ENCODE peak calls at places on chromosomes 7 and 10, in ten cellular contexts. H is right lobe of liver, Y is neural progenitor cell, D is endothelial cell, L is cardiac fibroblast, W is left ventricle myocardium inferior, B is heart right ventricle, C is A549, X is nephron progenitor cell, J is glutamatergic neuron. F is an unnamed sample.

GRCh38 chr7:107857541-107857912 is 33.5 kb upstream of the DLD start:
- DNase-seq in J (no peak), B (no peak), L (peak), X (no peak), H (no peak), Y (no peak), C (no peak), D (no peak), W (no peak), F (peak)

GRCh38 chr7:100612730-100613446 is 548 bp downstream of the MOSPD3 start:
- DNase-seq in C (no peak), Y (peak), B (no peak), D (no peak), J (peak), L (no peak), H (no peak), W (no peak), X (peak), F (no peak)

GRCh38 chr7:151462306-151462779 is 22.4 kb upstream of the CRYGN start:
- DNase-seq in Y (no peak), H (no peak), B (no peak), C (no peak), J (no peak), X (no peak), D (no peak), W (no peak), L (no peak), F (no peak)

GRCh38 chr10:112374724-112375541 is 1.0 kb downstream of the ACSL5 start:
- DNase-seq in B (no peak), L (no peak), Y (no peak), C (no peak), W (no peak), D (no peak), X (peak), J (no peak), H (no peak), F (no peak)

GRCh38 chr10:93992400-93993030 is 1.2 kb upstream of the PLCE1 start:
- DNase-seq in C (peak), Y (peak), B (no peak), W (no peak), X (no peak), J (no peak), D (no peak), H (no peak), L (peak), F (peak)

GRCh38 chr7:92629779-92630178 is 39.6 kb upstream of the FAM133B start:
- DNase-seq in L (no peak), J (no peak), D (no peak), C (no peak), W (no peak), Y (no peak), H (no peak), X (no peak), B (no peak), F (no peak)

GRCh38 chr7:877312-878232 is 1.2 kb downstream of the GET4 start:
- DNase-seq in X (peak), C (no peak), Y (peak), J (peak), L (no peak), D (peak), B (peak), H (no peak), W (no peak), F (no peak)

GRCh38 chr10:8042032-8042863 is 12.2 kb upstream of the GATA3 start:
- DNase-seq in X (no peak), Y (peak), J (no peak), L (no peak), D (no peak), B (no peak), C (no peak), W (no peak), H (no peak), F (no peak)

GRCh38 chr10:2921956-2922680 is 145.2 kb upstream of the PFKP start:
- DNase-seq in X (no peak), C (peak), D (no peak), L (peak), Y (no peak), W (no peak), H (no peak), J (no peak), B (no peak), F (peak)

GRCh38 chr7:101238226-101239182 is 902 bp upstream of the CLDN15 start:
- DNase-seq in L (no peak), W (no peak), B (no peak), D (no peak), H (no peak), C (no peak), Y (no peak), X (no peak), J (no peak), F (peak)

GRCh38 chr10:8224591-8224990 is 170.1 kb downstream of the GATA3 start:
- DNase-seq in H (no peak), J (no peak), C (no peak), Y (no peak), B (no peak), D (no peak), X (no peak), L (no peak), W (no peak), F (no peak)

GRCh38 chr10:118669835-118670234 is 74.4 kb upstream of the PRLHR start:
- DNase-seq in X (no peak), H (no peak), Y (no peak), L (no peak), D (no peak), W (no peak), C (no peak), J (no peak), B (no peak), F (no peak)

GRCh38 chr7:76074972-76075370 is 27.1 kb downstream of the MDH2 start:
- DNase-seq in C (no peak), X (no peak), J (no peak), D (no peak), B (no peak), L (peak), W (no peak), Y (no peak), H (no peak), F (peak)

DNA sequence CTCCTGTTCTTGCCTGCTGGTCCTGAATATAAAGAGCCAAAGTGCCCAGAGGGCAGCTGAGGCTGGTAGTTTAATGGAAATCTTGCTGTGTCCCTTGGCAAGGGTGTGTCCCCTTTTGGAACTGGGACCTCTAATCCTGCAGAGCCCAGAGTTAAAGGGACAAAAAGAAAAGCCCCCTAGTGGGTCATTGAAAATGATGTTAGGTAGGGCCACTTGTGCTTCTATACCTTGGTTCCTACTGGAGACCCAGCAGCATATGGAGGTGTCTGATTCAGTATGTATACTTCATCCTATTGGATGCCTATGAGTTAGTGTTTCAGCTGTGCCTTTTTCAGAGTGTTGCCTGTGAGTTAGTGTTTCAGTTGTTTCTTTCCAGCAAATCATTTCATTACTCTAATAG is 30.5 kb downstream of the TFAM start:
- DNase-seq in L (no peak), B (no peak), Y (no peak), J (no peak), W (no peak), H (no peak), X (no peak), C (no peak), D (no peak), F (no peak)
- TF ChIP-seq CTCF in L (no peak), B (no peak), Y (no peak), J (no peak), W (no peak), H (no peak), X (no peak), C (no peak), D (no peak), F (no peak)

GRCh38 chr10:103660364-103661197 is 167.1 kb downstream of the NEURL1 start:
- DNase-seq in L (peak), C (no peak), W (peak), B (no peak), H (peak), J (no peak), Y (no peak), X (no peak), D (no peak), F (peak)
- TF ChIP-seq CTCF in L (peak), C (no peak), W (no peak), B (no peak), H (no peak), J (no peak), Y (no peak), X (no peak), D (no peak), F (peak)

GRCh38 chr10:13955426-13955825 is 368.7 kb downstream of the PRPF18 start:
- DNase-seq in C (no peak), L (no peak), H (no peak), X (no peak), Y (no peak), W (no peak), D (no peak), B (no peak), J (no peak), F (no peak)

GRCh38 chr10:13957856-13958255 is 371.1 kb downstream of the PRPF18 start:
- DNase-seq in X (no peak), J (no peak), C (no peak), H (no peak), W (no peak), Y (no peak), D (no peak), B (no peak), L (no peak), F (no peak)

GRCh38 chr10:13959443-13960359 is 371.0 kb downstream of the FRMD4A start:
- DNase-seq in D (no peak), C (no peak), J (no peak), Y (no peak), H (no peak), W (no peak), B (no peak), X (no peak), L (no peak), F (no peak)

GRCh38 chr10:13953371-13953770 is 366.6 kb downstream of the PRPF18 start:
- DNase-seq in B (no peak), Y (no peak), X (no peak), D (no peak), J (no peak), H (no peak), C (no peak), L (peak), W (no peak), F (peak)

DNA sequence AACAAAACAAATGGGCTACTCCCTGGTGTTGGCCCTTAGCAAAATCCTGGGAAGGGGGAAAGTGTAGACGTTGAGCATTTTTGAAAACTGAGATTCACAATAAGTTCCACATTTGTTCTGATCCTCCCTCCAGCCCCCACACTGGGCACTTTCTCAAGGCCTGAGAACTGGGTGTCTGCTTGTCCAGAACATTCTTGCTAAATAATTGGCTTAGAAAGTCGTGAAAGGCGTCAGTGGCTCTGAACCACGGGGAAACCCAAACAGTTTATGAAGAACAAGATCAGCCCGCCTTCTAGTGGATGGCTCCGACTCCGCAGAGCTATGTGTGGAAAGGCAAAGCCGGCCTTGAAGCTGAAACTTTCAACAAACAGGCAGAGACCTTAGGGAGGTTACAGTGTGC is 370.1 kb downstream of the PRPF18 start:
- DNase-seq in C (no peak), D (no peak), J (no peak), W (peak), X (no peak), B (peak), H (no peak), L (peak), Y (no peak), F (peak)
- TF ChIP-seq CTCF in C (no peak), D (no peak), J (no peak), W (peak), X (no peak), B (peak), H (peak), L (peak), Y (no peak), F (peak)

GRCh38 chr7:31171216-31171750 is 119.2 kb downstream of the ADCYAP1R1 start:
- DNase-seq in B (no peak), J (no peak), W (no peak), L (no peak), C (no peak), Y (no peak), D (no peak), X (no peak), H (no peak), F (no peak)

GRCh38 chr7:31172071-31172470 is 120.0 kb downstream of the ADCYAP1R1 start:
- DNase-seq in C (no peak), W (no peak), J (no peak), L (no peak), X (no peak), Y (no peak), D (no peak), H (no peak), B (no peak), F (no peak)

DNA sequence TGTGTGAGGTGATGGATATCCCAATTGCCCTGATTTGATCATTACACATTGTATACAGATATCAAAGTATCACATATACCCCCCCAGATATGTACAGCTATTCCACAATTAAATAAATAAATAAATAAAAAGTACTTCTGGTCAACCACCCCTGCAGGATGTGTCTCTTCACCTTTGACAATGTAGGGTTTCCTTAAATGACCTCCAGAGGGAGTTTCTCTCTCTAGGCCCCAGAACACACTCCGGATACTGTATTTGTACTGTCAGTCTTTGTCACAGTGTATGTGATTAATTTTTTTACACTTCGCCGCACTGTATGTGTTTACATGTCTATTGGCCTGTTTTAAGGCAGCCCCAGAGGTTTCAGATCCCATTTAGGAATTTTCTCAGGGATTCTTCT is 123.6 kb downstream of the ADCYAP1R1 start:
- DNase-seq in L (no peak), C (peak), B (no peak), D (no peak), H (no peak), J (no peak), Y (peak), X (no peak), W (no peak), F (no peak)
- TF ChIP-seq CTCF in L (no peak), C (peak), B (no peak), D (no peak), H (peak), J (peak), Y (peak), X (peak), W (no peak), F (no peak)

DNA sequence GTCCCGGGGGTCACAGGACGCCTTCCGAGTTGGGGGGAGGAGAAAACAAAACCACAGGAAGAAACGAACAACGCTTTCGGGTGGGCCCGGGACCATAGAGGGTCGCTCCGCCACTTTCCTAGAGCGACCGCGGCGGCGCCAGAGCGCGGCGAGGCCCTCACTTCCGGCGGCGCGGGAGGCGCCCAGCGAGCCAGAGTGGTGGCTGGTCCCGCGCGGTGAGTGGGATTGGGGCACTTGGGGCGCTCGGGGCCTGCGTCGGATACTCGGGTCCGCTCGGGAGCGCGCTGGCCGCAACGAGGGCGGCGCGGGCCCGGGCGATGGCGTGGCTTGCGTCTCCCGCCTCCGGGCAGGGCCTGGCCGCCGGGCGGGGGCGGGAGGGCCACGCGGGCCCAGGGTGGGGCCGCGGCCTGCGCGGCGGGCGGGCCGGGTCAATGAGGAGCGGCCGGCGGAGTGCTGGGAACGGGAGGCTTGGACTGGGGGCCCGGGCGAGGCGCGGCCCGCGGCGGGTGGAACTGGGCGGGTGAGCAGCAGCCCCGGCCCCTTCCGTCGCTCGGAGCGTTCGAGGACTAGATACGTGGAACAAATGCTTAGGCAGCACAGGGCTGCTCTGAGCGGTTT is at the start of gene ZNF22:
- DNase-seq in C (peak), Y (peak), B (peak), H (peak), W (peak), D (peak), X (peak), J (peak), L (peak), F (peak)
- TF ChIP-seq CTCF in C (no peak), Y (no peak), B (no peak), H (no peak), W (peak), D (no peak), X (no peak), J (no peak), L (no peak), F (no peak)

F was measured in fibroblast of mammary gland.